ENCODE peak calls at places on chromosome 13, in four cellular contexts. One of them, this sample, is unnamed.
A peak's percentile ranks its signal among the peaks of the same experiment; 100 is the strongest.

GRCh38 chr13:97245011-97245410 is 22.9 kb downstream of the MBNL2 start:
- DNase-seq in heart left ventricle: no peak
- DNase-seq in PC-3: no peak
- DNase-seq in pancreas: no peak
- DNase-seq in this sample: no peak

GRCh38 chr13:60721063-60721462 is 324.0 kb downstream of the TDRD3 start:
- DNase-seq in pancreas: no peak
- DNase-seq in PC-3: no peak
- DNase-seq in heart left ventricle: no peak
- DNase-seq in this sample: no peak

GRCh38 chr13:74346960-74347359 is 212.8 kb upstream of the KLF12 start:
- DNase-seq in heart left ventricle: no peak
- DNase-seq in PC-3: no peak
- DNase-seq in pancreas: no peak
- DNase-seq in this sample: no peak

GRCh38 chr13:36420437-36420891 is 11.8 kb upstream of the CCNA1 start:
- DNase-seq in pancreas: peak; percentile 64
- DNase-seq in heart left ventricle: peak; percentile 59
- DNase-seq in PC-3: peak; percentile 81
- DNase-seq in this sample: peak; percentile 81

GRCh38 chr13:19185086-19185864 is 3.7 kb upstream of the TUBA3C start:
- DNase-seq in PC-3: no peak
- DNase-seq in heart left ventricle: no peak
- DNase-seq in pancreas: no peak
- DNase-seq in this sample: no peak

GRCh38 chr13:44299142-44299541 is 74.5 kb upstream of the SERP2 start:
- DNase-seq in PC-3: peak; percentile 31
- DNase-seq in heart left ventricle: no peak
- DNase-seq in pancreas: no peak
- DNase-seq in this sample: no peak

GRCh38 chr13:85313761-85314503 is 485.3 kb downstream of the SLITRK6 start:
- DNase-seq in heart left ventricle: no peak
- DNase-seq in PC-3: peak; percentile 78
- DNase-seq in pancreas: no peak
- DNase-seq in this sample: no peak

GRCh38 chr13:40589285-40590109 is 76.9 kb downstream of the FOXO1 start:
- DNase-seq in PC-3: peak; percentile 53
- DNase-seq in heart left ventricle: peak; percentile 56
- DNase-seq in pancreas: no peak
- DNase-seq in this sample: no peak

GRCh38 chr13:75959861-75960481 is 323.8 kb downstream of the LMO7 start:
- DNase-seq in PC-3: no peak
- DNase-seq in heart left ventricle: no peak
- DNase-seq in pancreas: no peak
- DNase-seq in this sample: no peak

GRCh38 chr13:99916366-99917103 is 55.0 kb downstream of the ZIC5 start:
- DNase-seq in heart left ventricle: no peak
- DNase-seq in PC-3: peak; percentile 69
- DNase-seq in pancreas: no peak
- DNase-seq in this sample: no peak

GRCh38 chr13:51912091-51912490 is 50.3 kb downstream of the CCDC70 start:
- DNase-seq in heart left ventricle: no peak
- DNase-seq in PC-3: peak; percentile 52
- DNase-seq in pancreas: no peak
- DNase-seq in this sample: no peak

GRCh38 chr13:67619346-67619745 is 389.2 kb upstream of the PCDH9 start:
- DNase-seq in heart left ventricle: no peak
- DNase-seq in pancreas: no peak
- DNase-seq in PC-3: peak; percentile 49
- DNase-seq in this sample: no peak

GRCh38 chr13:75691183-75691582 is 55.1 kb downstream of the LMO7 start:
- DNase-seq in pancreas: no peak
- DNase-seq in heart left ventricle: no peak
- DNase-seq in PC-3: peak; percentile 92
- DNase-seq in this sample: no peak

GRCh38 chr13:105177265-105177900 is 1358.1 kb downstream of the EFNB2 start:
- DNase-seq in heart left ventricle: no peak
- DNase-seq in pancreas: no peak
- DNase-seq in PC-3: no peak
- DNase-seq in this sample: no peak

GRCh38 chr13:91659583-91660415 is 261.4 kb downstream of the GPC5 start:
- DNase-seq in pancreas: no peak
- DNase-seq in heart left ventricle: no peak
- DNase-seq in PC-3: no peak
- DNase-seq in this sample: no peak

GRCh38 chr13:77333521-77334083 is 6.7 kb upstream of the MYCBP2 start:
- DNase-seq in pancreas: no peak
- DNase-seq in PC-3: no peak
- DNase-seq in heart left ventricle: no peak
- DNase-seq in this sample: no peak

GRCh38 chr13:95447766-95448165 is 104.8 kb upstream of the CLDN10 start:
- DNase-seq in pancreas: no peak
- DNase-seq in heart left ventricle: no peak
- DNase-seq in PC-3: no peak
- DNase-seq in this sample: no peak

GRCh38 chr13:58056411-58056810 is 424.9 kb downstream of the PCDH17 start:
- DNase-seq in PC-3: no peak
- DNase-seq in pancreas: no peak
- DNase-seq in heart left ventricle: no peak
- DNase-seq in this sample: no peak

GRCh38 chr13:64633948-64634347 is 2596.2 kb downstream of the PCDH9 start:
- DNase-seq in PC-3: no peak
- DNase-seq in heart left ventricle: no peak
- DNase-seq in pancreas: no peak
- DNase-seq in this sample: no peak

DNA sequence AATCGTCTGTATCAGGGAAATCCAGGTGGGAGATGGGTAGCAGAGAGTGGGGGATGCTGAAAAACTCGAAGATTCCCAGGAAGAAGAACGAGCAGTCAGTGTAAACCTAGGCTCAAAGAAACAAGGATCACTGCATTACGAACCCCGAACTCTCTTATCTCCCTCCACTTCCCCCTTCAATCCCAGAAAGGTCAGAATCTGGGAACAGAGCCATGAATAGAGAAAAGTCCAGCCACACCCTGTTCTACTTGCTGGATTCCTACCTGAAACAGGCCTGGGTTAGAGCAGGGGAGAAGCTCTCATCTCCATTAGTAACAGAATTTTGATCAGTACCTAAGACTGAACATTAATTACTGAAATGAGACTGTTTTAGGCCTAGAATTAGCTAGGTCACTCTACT is 24.4 kb downstream of the EPSTI1 start:
- DNase-seq in heart left ventricle: no peak
- DNase-seq in PC-3: peak; percentile 24
- DNase-seq in pancreas: no peak
- DNase-seq in this sample: no peak
- H3K4me1 ChIP-seq in heart left ventricle: peaks cover 16% of the 10 kb centered on the region
- H3K4me1 ChIP-seq in PC-3: peaks cover 5% of the 10 kb centered on the region
- H3K4me1 ChIP-seq in pancreas: no peaks in the 10 kb centered on the region
- H3K4me1 ChIP-seq in this sample: peaks cover 2% of the 10 kb centered on the region

GRCh38 chr13:88434953-88435352 is 763.8 kb downstream of the SLITRK5 start:
- DNase-seq in PC-3: no peak
- DNase-seq in pancreas: no peak
- DNase-seq in heart left ventricle: no peak
- DNase-seq in this sample: no peak

DNA sequence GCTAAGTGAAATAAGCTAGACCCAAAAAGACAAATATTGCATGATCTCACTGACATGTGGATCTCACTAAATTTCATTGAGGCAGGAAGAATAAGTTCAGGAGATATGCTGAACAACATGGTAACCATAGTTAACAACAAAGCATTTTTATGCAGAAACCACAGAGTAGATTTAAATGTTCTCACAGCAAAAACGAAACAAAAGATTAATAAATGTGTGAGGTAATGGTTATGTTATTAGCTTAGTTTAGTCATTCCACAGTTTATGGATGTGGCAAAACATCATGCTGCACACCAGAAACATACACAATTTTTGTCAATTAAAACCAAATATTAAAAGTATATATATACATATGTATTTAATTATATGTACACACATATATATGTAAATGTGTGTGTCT is 765.8 kb downstream of the SLITRK5 start:
- DNase-seq in heart left ventricle: no peak
- DNase-seq in PC-3: no peak
- DNase-seq in pancreas: no peak
- DNase-seq in this sample: no peak
- H3K27me3 ChIP-seq in heart left ventricle: no peaks in the 10 kb centered on the region
- H3K27me3 ChIP-seq in PC-3: no peaks in the 10 kb centered on the region
- H3K27me3 ChIP-seq in pancreas: no peaks in the 10 kb centered on the region
- H3K27me3 ChIP-seq in this sample: no peaks in the 10 kb centered on the region

GRCh38 chr13:24340608-24340955 is 31.2 kb downstream of the C1QTNF9 start:
- DNase-seq in PC-3: no peak
- DNase-seq in heart left ventricle: no peak
- DNase-seq in pancreas: no peak
- DNase-seq in this sample: peak; percentile 44

GRCh38 chr13:24341439-24341838 is 32.1 kb downstream of the C1QTNF9 start:
- DNase-seq in pancreas: no peak
- DNase-seq in PC-3: peak; percentile 58
- DNase-seq in heart left ventricle: no peak
- DNase-seq in this sample: no peak

GRCh38 chr13:24339937-24340607 is 30.7 kb downstream of the C1QTNF9 start:
- DNase-seq in PC-3: no peak
- DNase-seq in pancreas: no peak
- DNase-seq in heart left ventricle: no peak
- DNase-seq in this sample: no peak

GRCh38 chr13:24338721-24339120 is 29.3 kb downstream of the C1QTNF9 start:
- DNase-seq in heart left ventricle: no peak
- DNase-seq in PC-3: no peak
- DNase-seq in pancreas: no peak
- DNase-seq in this sample: no peak
- H3K4me3 ChIP-seq in heart left ventricle: no peak overlapping the region
- H3K4me3 ChIP-seq in PC-3: no peak overlapping the region
- H3K4me3 ChIP-seq in pancreas: no peak overlapping the region
- H3K4me3 ChIP-seq in this sample: no peak overlapping the region

DNA sequence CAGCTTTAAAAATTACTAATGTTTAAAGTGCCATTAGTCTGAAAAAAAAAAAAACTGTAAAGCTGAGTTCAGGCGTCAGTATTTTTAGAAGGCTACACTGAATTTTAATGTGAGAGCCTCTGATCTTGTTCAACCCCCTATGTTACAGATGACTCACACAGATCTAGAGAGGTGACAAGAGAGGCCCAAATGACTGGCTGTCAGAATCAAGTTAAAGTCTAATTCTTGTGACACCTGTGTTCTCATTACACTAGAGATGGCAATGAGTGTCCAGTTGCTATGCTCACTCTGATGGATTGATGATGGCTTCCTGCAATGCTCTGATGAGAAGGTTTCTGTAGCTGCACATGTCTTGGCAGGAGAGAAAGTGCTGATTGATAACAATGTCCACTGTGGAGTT is 203.5 kb upstream of the OBI1 start:
- DNase-seq in PC-3: no peak
- DNase-seq in pancreas: no peak
- DNase-seq in heart left ventricle: no peak
- DNase-seq in this sample: no peak
- H3K4me1 ChIP-seq in PC-3: no peaks in the 10 kb centered on the region
- H3K4me1 ChIP-seq in pancreas: no peaks in the 10 kb centered on the region
- H3K4me1 ChIP-seq in heart left ventricle: no peaks in the 10 kb centered on the region
- H3K4me1 ChIP-seq in this sample: no peaks in the 10 kb centered on the region

GRCh38 chr13:112060431-112060830 is 6.5 kb upstream of the SOX1 start:
- DNase-seq in heart left ventricle: no peak
- DNase-seq in pancreas: no peak
- DNase-seq in PC-3: no peak
- DNase-seq in this sample: no peak

GRCh38 chr13:112061367-112062046 is 5.4 kb upstream of the SOX1 start:
- DNase-seq in PC-3: no peak
- DNase-seq in pancreas: no peak
- DNase-seq in heart left ventricle: no peak
- DNase-seq in this sample: no peak

GRCh38 chr13:112059457-112060317 is 7.3 kb upstream of the SOX1 start:
- DNase-seq in PC-3: no peak
- DNase-seq in pancreas: no peak
- DNase-seq in heart left ventricle: no peak
- DNase-seq in this sample: no peak

GRCh38 chr13:112062047-112062618 is 4.8 kb upstream of the SOX1 start:
- DNase-seq in pancreas: no peak
- DNase-seq in PC-3: no peak
- DNase-seq in heart left ventricle: no peak
- DNase-seq in this sample: no peak

GRCh38 chr13:112060899-112061366 is 6.0 kb upstream of the SOX1 start:
- DNase-seq in pancreas: no peak
- DNase-seq in heart left ventricle: no peak
- DNase-seq in PC-3: no peak
- DNase-seq in this sample: no peak
- H3K27me3 ChIP-seq in pancreas: peaks cover 62% of the 10 kb centered on the region
- H3K27me3 ChIP-seq in heart left ventricle: peaks cover 100% of the 10 kb centered on the region
- H3K27me3 ChIP-seq in PC-3: peaks cover 38% of the 10 kb centered on the region
- H3K27me3 ChIP-seq in this sample: peaks cover 8% of the 10 kb centered on the region

DNA sequence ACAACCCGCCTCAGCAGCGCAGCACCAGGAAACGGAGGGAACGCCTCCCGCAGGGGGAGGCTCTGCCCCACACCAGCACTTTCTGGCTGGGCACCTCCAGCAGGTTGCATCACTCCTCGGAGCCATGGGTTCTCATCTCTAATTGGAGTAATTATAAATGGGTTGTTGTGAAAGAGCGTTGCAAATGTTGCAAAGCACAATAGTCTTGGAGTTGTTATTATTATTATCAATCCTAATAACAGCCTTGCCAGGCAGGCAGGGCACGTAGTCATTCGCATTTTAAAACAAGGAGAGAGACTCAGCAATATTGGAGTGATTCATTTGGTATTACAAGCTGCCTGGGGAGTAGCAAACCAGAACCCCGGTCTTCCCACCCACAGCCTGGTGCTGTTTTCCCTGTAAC is 108.6 kb upstream of the GJB6 start:
- DNase-seq in PC-3: no peak
- DNase-seq in heart left ventricle: no peak
- DNase-seq in pancreas: no peak
- DNase-seq in this sample: no peak
- H3K4me3 ChIP-seq in PC-3: no peak overlapping the region
- H3K4me3 ChIP-seq in heart left ventricle: no peak overlapping the region
- H3K4me3 ChIP-seq in pancreas: no peak overlapping the region
- H3K4me3 ChIP-seq in this sample: no peak overlapping the region

GRCh38 chr13:106683918-106684317 is 116.0 kb upstream of the ARGLU1 start:
- DNase-seq in PC-3: no peak
- DNase-seq in pancreas: no peak
- DNase-seq in heart left ventricle: no peak
- DNase-seq in this sample: no peak
- H3K4me1 ChIP-seq in PC-3: no peaks in the 10 kb centered on the region
- H3K4me1 ChIP-seq in pancreas: no peaks in the 10 kb centered on the region
- H3K4me1 ChIP-seq in heart left ventricle: peaks cover 18% of the 10 kb centered on the region
- H3K4me1 ChIP-seq in this sample: peaks cover 3% of the 10 kb centered on the region